ENCODE peak calls at places on chromosomes 7 and 10, in four cellular contexts. K, S, E and D are unnamed samples.

GRCh38 chr7:75718390-75719031 is 20.2 kb downstream of the HIP1 start:
- DNase-seq in E (no peak), K (no peak), S (no peak), D (no peak)

GRCh38 chr7:1418505-1419309 is 40.6 kb downstream of the MICALL2 start:
- DNase-seq in E (no peak), K (peak), S (peak), D (peak)

GRCh38 chr10:12730809-12731519 is 270.5 kb downstream of the CCDC3 start:
- DNase-seq in K (no peak), E (peak), S (no peak), D (no peak)

GRCh38 chr10:77637474-77637985 is at the start of gene KCNMA1:
- DNase-seq in S (peak), K (peak), E (no peak), D (no peak)

GRCh38 chr7:21640150-21640549 is 97.3 kb downstream of the DNAH11 start:
- DNase-seq in K (no peak), S (no peak), E (no peak), D (no peak)

GRCh38 chr7:33579117-33579516 is 326.2 kb upstream of the BMPER start:
- DNase-seq in E (no peak), S (no peak), K (no peak), D (no peak)

GRCh38 chr10:12097791-12098190 is 29.0 kb downstream of the DHTKD1 start:
- DNase-seq in S (no peak), K (no peak), E (no peak), D (no peak)

GRCh38 chr7:127652333-127653248 is 597 bp downstream of the SND1 start:
- DNase-seq in K (no peak), S (no peak), E (no peak), D (no peak)

GRCh38 chr7:77935652-77936348 is 137.2 kb downstream of the PHTF2 start:
- DNase-seq in K (no peak), E (no peak), S (no peak), D (no peak)

GRCh38 chr7:16668049-16668858 is 22.3 kb downstream of the BZW2 start:
- DNase-seq in S (no peak), E (no peak), K (peak), D (peak)

GRCh38 chr7:125927556-125927955 is 997.9 kb upstream of the POT1 start:
- DNase-seq in S (no peak), K (no peak), E (no peak), D (no peak)

GRCh38 chr7:73650524-73650923 is 17.1 kb upstream of the VPS37D start:
- DNase-seq in K (no peak), S (no peak), E (no peak), D (no peak)

GRCh38 chr10:32461203-32461602 is 15.3 kb downstream of the CCDC7 start:
- DNase-seq in S (no peak), E (no peak), K (no peak), D (no peak)

GRCh38 chr10:67386260-67386659 is 309.7 kb downstream of the CTNNA3 start:
- DNase-seq in S (no peak), E (no peak), K (no peak), D (no peak)

DNA sequence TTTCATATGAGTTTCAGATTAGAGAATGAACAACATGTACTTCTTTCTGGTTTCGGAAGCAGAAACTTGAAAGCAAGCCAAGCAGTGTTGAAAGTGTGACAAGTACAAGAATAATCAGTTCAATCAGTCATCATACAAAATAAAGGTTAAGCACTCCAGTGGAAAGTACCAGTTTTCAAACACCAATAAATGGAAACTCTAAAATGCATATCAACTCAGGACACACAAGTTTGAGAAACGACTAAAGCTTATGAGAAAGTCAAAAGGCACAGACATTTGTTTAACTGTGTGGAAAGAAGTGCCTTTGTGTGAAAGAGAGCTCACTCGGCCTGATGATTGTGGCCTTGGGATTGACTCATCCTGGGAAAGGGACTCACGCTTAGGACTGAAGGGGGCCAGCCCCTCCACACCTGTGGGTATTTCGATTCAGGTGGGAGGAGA is 60.6 kb upstream of the AKR1C1 start:
- DNase-seq in S (no peak), K (no peak), E (no peak), D (peak)
- TF ChIP-seq TCF12 in S (no peak), K (no peak), E (no peak), D (no peak)

GRCh38 chr7:151085691-151086620 is at the start of gene AGAP3:
- DNase-seq in E (no peak), K (peak), S (peak), D (peak)
- TF ChIP-seq TCF12 in E (peak), K (peak), S (no peak), D (no peak)

GRCh38 chr10:72601144-72601543 is 24.7 kb downstream of the MICU1 start:
- DNase-seq in K (no peak), E (no peak), S (no peak), D (no peak)

GRCh38 chr10:72605137-72605536 is 20.7 kb downstream of the MICU1 start:
- DNase-seq in E (no peak), S (no peak), K (no peak), D (no peak)
- TF ChIP-seq TCF12 in E (no peak), S (no peak), K (no peak), D (no peak)

GRCh38 chr7:96861-97260 is 95.5 kb upstream of the FAM20C start:
- DNase-seq in S (peak), K (no peak), E (no peak), D (no peak)

GRCh38 chr7:97442-97841 is 94.9 kb upstream of the FAM20C start:
- DNase-seq in S (no peak), K (no peak), E (no peak), D (no peak)

GRCh38 chr7:95863-96260 is 96.5 kb upstream of the FAM20C start:
- DNase-seq in K (no peak), E (no peak), S (no peak), D (no peak)

GRCh38 chr7:94251-94801 is 98.0 kb upstream of the FAM20C start:
- DNase-seq in K (no peak), S (no peak), E (no peak), D (no peak)

DNA sequence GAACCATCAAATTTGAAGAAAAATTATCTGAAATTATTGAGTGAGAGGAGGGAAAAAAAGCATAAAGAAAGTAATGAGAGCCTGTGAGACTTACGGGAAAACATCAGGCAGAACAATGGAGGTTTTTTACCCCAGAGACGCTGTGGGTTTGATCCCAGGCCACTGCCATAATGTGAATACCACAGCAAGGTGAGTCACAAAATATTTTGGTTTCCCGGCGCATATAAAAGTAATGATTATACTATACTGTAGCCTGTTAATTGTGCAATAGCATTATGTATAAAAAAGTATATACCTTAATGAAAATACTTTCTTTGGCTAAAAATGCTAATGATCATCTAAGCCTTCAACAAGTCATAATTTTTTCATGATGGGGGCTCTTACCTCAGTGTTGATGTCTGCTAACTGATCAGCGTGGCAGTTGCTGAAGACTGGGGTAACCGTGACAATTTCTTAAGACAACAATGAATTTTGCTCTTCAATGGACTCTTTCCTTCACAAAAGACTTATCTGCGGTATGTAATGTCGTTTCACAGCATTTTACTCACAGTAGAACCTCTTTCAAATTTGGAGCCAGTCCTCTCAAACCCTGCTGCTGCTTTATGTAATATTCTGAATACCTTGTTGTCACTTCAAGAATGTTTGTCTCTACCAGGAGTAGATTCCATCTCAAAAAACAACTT is 97.0 kb upstream of the FAM20C start:
- DNase-seq in E (no peak), K (no peak), S (no peak), D (no peak)
- TF ChIP-seq TCF12 in E (no peak), K (no peak), S (no peak), D (no peak)